ENCODE peak calls at places on chromosomes 2 and 18, in nine cellular contexts. R is lower lobe of right lung; X is CD4-positive, alpha-beta T cell; V is GM23338; Y is foreskin fibroblast; I is left ventricle myocardium inferior; D is body of pancreas; S is endothelial cell; F is right lobe of liver. N is an unnamed sample.

GRCh38 chr2:242085941-242086621 is 216.6 kb downstream of the RTP5 start:
- DNase-seq in R (peak; percentile 72), X (no peak), V (no peak), Y (peak; percentile 26), I (peak; percentile 63), D (peak; percentile 90), S (no peak), F (peak; percentile 75), N (no peak)

GRCh38 chr2:195270466-195270865 is 386.6 kb upstream of the SLC39A10 start:
- DNase-seq in R (no peak), X (no peak), V (peak; percentile 22), Y (no peak), I (no peak), D (no peak), S (no peak), F (no peak), N (no peak)

GRCh38 chr2:177147093-177147694 is 65.4 kb upstream of the HNRNPA3 start:
- DNase-seq in R (no peak), X (no peak), V (peak; percentile 78), Y (no peak), I (no peak), D (no peak), S (no peak), F (no peak), N (no peak)

GRCh38 chr2:24015562-24016375 is 5.9 kb downstream of the MFSD2B start:
- DNase-seq in R (no peak), X (no peak), V (peak; percentile 44), Y (peak; percentile 79), I (no peak), D (no peak), S (no peak), F (no peak), N (no peak)

GRCh38 chr18:44709297-44710117 is 28.8 kb downstream of the SETBP1 start:
- DNase-seq in R (no peak), X (no peak), V (no peak), Y (no peak), I (no peak), D (no peak), S (no peak), F (no peak), N (no peak)

GRCh38 chr2:165629776-165630175 is 160.3 kb downstream of the CSRNP3 start:
- DNase-seq in R (no peak), X (no peak), V (peak; percentile 61), Y (no peak), I (no peak), D (no peak), S (no peak), F (no peak), N (no peak)

GRCh38 chr2:229712125-229712524 is 2.2 kb downstream of the DNER start:
- DNase-seq in R (no peak), X (no peak), V (no peak), Y (no peak), I (no peak), D (no peak), S (no peak), F (no peak), N (no peak)

GRCh38 chr2:15670981-15671380 is 79.3 kb downstream of the DDX1 start:
- DNase-seq in R (no peak), X (no peak), V (no peak), Y (no peak), I (no peak), D (no peak), S (no peak), F (no peak), N (no peak)

GRCh38 chr18:51857989-51858388 is 482.0 kb upstream of the DCC start:
- DNase-seq in R (no peak), X (no peak), V (no peak), Y (no peak), I (no peak), D (no peak), S (no peak), F (no peak), N (no peak)

GRCh38 chr18:25062720-25063119 is 289.2 kb downstream of the ZNF521 start:
- DNase-seq in R (no peak), X (no peak), V (no peak), Y (no peak), I (no peak), D (no peak), S (no peak), F (no peak), N (no peak)
- TF ChIP-seq CTCF in R (no peak), X (no peak), V (peak; percentile 32), Y (no peak), I (no peak), D (no peak), S (no peak), F (no peak), N (no peak)

DNA sequence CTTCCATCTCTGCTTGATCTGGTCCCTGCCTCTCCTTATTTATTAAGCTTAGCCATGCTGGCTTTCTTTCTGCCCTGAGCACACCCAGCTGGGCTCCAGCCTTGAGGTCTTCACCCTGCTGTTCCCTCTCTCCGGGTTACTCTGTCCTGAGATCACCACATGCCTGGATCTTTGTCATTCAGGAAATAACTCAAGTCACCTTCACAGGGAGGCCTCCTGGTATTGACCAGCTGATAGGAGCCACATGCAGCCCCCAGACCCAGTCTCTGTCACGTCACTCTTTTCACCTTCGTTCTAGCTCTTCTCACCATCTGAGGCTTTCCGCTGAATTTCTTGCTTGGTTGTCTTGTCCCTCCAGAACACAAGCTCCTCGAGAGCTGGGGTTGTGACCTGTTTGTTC is 114.4 kb downstream of the TSN start:
- DNase-seq in R (no peak), X (no peak), V (no peak), Y (no peak), I (no peak), D (no peak), S (no peak), F (no peak), N (no peak)
- TF ChIP-seq CTCF in R (no peak), X (no peak), V (no peak), Y (no peak), I (no peak), D (no peak), S (no peak), F (no peak), N (no peak)

GRCh38 chr2:159168707-159169106 is 117.8 kb downstream of the WDSUB1 start:
- DNase-seq in R (no peak), X (no peak), V (peak; percentile 21), Y (no peak), I (no peak), D (no peak), S (no peak), F (no peak), N (no peak)
- TF ChIP-seq CTCF in R (peak; percentile 18), X (no peak), V (peak; percentile 28), Y (peak; percentile 26), I (peak; percentile 46), D (peak; percentile 28), S (no peak), F (peak; percentile 16), N (no peak)

DNA sequence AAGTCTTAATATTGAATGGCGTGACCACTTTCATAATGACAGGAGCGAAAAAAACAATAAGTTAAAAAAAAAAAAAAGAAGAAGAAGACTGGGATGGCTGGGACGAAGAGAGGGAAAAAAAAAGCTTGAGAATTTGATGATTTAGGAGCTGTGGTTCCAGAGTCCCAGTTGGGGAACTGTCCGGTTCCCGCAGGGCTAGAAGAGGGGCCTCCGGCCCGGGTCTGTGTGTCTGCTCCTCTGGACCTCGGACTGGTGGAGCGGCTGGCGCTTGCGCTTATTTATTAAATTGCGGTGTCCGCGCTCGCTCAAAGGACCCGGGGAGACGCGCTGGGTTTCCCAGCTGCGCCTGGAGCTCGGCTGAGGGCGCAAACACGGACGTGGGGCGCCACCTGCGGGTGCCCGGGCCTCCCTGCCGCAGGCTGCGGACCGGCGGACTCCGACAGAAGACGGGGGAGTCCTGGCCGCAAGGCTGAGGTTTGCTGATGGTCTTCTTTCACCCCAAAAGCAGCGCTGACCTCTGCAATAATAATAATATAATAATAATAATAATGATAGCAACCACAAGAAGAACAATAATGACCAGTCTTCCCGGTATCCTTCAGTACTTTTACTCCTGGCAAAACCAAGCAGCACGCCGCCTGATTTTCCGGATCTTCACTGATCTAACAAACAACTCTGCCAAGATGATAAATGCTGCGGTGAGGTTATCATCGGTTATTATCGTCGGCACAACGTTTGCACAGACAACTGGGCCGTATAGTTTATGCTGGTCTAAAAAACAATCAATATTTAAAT is at the start of gene CBLN2:
- DNase-seq in R (peak; percentile 45), X (no peak), V (peak; percentile 77), Y (peak; percentile 15), I (no peak), D (peak; percentile 57), S (peak; percentile 63), F (peak; percentile 51), N (no peak)
- TF ChIP-seq CTCF in R (peak; percentile 53), X (no peak), V (peak; percentile 54), Y (peak; percentile 57), I (peak; percentile 57), D (peak; percentile 61), S (no peak), F (peak; percentile 62), N (no peak)

GRCh38 chr2:43239981-43240761 is 13.8 kb upstream of the ZFP36L2 start:
- DNase-seq in R (no peak), X (no peak), V (peak; percentile 67), Y (no peak), I (no peak), D (no peak), S (no peak), F (no peak), N (no peak)
- TF ChIP-seq CTCF in R (no peak), X (no peak), V (peak; percentile 49), Y (no peak), I (peak; percentile 21), D (peak; percentile 6), S (no peak), F (peak; percentile 10), N (no peak)

DNA sequence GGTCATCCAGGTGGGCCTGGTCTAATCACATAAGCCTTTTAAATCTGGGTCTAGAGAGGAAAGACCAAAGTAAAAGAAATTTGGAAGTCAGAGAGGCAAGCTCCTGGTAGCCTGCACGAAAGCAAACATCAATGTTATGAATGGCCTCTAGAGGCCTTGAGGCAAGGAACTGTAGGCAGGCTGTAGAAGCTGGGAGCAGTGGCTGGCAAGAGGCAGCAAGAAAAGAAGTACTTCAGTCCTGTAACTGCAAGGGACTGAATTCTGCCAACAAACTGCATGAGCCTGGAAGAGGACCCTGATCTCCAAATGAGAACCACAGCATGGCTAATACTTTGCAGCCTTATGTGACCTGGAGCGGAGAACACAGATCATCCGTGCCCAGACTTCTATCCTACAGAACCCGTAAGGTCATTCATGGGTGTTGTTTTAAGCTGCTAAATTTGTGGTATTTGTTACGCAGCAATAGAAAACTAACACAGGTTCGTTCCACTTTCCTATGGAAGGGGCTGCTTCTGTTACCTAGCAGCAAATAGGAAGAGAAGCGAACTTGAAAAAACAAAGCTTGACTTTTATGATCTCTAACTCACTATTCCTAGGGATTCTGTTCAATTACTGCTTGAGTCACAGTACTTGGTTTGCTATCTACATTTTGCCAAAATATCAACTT is 1.2 kb downstream of the IMMT start:
- DNase-seq in R (no peak), X (no peak), V (peak; percentile 28), Y (no peak), I (no peak), D (no peak), S (no peak), F (no peak), N (no peak)
- TF ChIP-seq CTCF in R (no peak), X (no peak), V (no peak), Y (no peak), I (no peak), D (no peak), S (no peak), F (no peak), N (no peak)